ENCODE peak calls at places on chromosome 22, in nine cellular contexts. U is stimulated activated CD8-positive, alpha-beta memory T cell treated with anti-CD3 and anti-CD28 coated beads, Interleukin-4, amount 100 ng/mL, for 24 hours; V is GM19239; C is hippocampal formation; Q is skeletal muscle cell; X is right lobe of liver; L is AG10803; N is endothelial cell of umbilical vein; K is stimulated activated CD4-positive, alpha-beta T cell treated with anti-CD3 and anti-CD28 coated beads, Interleukin-15, amount 100 ng/mL, for 24 hours. R is an unnamed sample.

GRCh38 chr22:50191041-50191740 is 5.5 kb downstream of the TRABD start:
- DNase-seq in U (peak; percentile 52), V (peak; percentile 66), C (no peak), Q (no peak), X (no peak), L (no peak), N (no peak), K (peak; percentile 78), R (no peak)

GRCh38 chr22:23385301-23386244 is 194.5 kb downstream of the IGLL1 start:
- DNase-seq in U (peak; percentile 71), V (peak; percentile 99), C (peak; percentile 48), Q (peak; percentile 14), X (peak; percentile 87), L (peak; percentile 69), N (peak; percentile 84), K (peak; percentile 87), R (peak; percentile 66)

GRCh38 chr22:24225951-24226350 is 18.9 kb downstream of the GGT5 start:
- DNase-seq in U (no peak), V (no peak), C (no peak), Q (no peak), X (no peak), L (no peak), N (no peak), K (no peak), R (no peak)

GRCh38 chr22:42080287-42080686 is 787 bp downstream of the SMDT1 start:
- DNase-seq in U (no peak), V (no peak), C (peak; percentile 39), Q (no peak), X (peak; percentile 48), L (peak; percentile 32), N (peak; percentile 68), K (peak; percentile 35), R (peak; percentile 54)

GRCh38 chr22:27993774-27994350 is 74.8 kb upstream of the PITPNB start:
- DNase-seq in U (no peak), V (no peak), C (no peak), Q (no peak), X (peak; percentile 34), L (no peak), N (no peak), K (no peak), R (no peak)

GRCh38 chr22:47012589-47013365 is 250.3 kb downstream of the TBC1D22A start:
- DNase-seq in U (no peak), V (no peak), C (no peak), Q (peak; percentile 2), X (no peak), L (peak; percentile 53), N (no peak), K (no peak), R (no peak)

GRCh38 chr22:37316875-37317371 is 34.6 kb downstream of the CYTH4 start:
- DNase-seq in U (peak; percentile 60), V (peak; percentile 95), C (peak; percentile 43), Q (peak; percentile 53), X (peak; percentile 85), L (peak; percentile 78), N (peak; percentile 82), K (peak; percentile 81), R (peak; percentile 56)

GRCh38 chr22:40107756-40108437 is 69.8 kb upstream of the TNRC6B start:
- DNase-seq in U (no peak), V (no peak), C (no peak), Q (no peak), X (no peak), L (peak; percentile 72), N (no peak), K (peak; percentile 51), R (no peak)

GRCh38 chr22:19122752-19123492 is 710 bp upstream of the DGCR2 start:
- DNase-seq in U (no peak), V (no peak), C (no peak), Q (no peak), X (no peak), L (no peak), N (no peak), K (no peak), R (no peak)

GRCh38 chr22:48147404-48147803 is 1385.0 kb downstream of the TBC1D22A start:
- DNase-seq in U (no peak), V (no peak), C (no peak), Q (no peak), X (no peak), L (no peak), N (no peak), K (no peak), R (no peak)

GRCh38 chr22:20242393-20243175 is 25.5 kb downstream of the RTN4R start:
- DNase-seq in U (no peak), V (no peak), C (no peak), Q (no peak), X (no peak), L (no peak), N (no peak), K (no peak), R (no peak)

GRCh38 chr22:19429950-19430889 is 1.3 kb downstream of the HIRA start:
- DNase-seq in U (no peak), V (peak; percentile 15), C (no peak), Q (peak; percentile 54), X (peak; percentile 87), L (peak; percentile 58), N (peak; percentile 16), K (peak; percentile 55), R (no peak)

GRCh38 chr22:30143265-30143664 is 63.0 kb downstream of the HORMAD2 start:
- DNase-seq in U (no peak), V (no peak), C (no peak), Q (no peak), X (no peak), L (no peak), N (no peak), K (no peak), R (no peak)

GRCh38 chr22:49962012-49962750 is 1.6 kb downstream of the PIM3 start:
- DNase-seq in U (peak; percentile 82), V (no peak), C (peak; percentile 39), Q (peak; percentile 71), X (peak; percentile 95), L (peak; percentile 89), N (peak; percentile 96), K (peak; percentile 92), R (peak; percentile 71)

GRCh38 chr22:26656896-26657851 is at the start of gene MIAT:
- DNase-seq in U (peak; percentile 59), V (peak; percentile 38), C (peak; percentile 48), Q (no peak), X (no peak), L (no peak), N (no peak), K (peak; percentile 80), R (no peak)

GRCh38 chr22:36540867-36541642 is 12.1 kb upstream of the EIF3D start:
- DNase-seq in U (no peak), V (no peak), C (no peak), Q (no peak), X (no peak), L (peak; percentile 51), N (no peak), K (no peak), R (no peak)

GRCh38 chr22:18033204-18033998 is 9.0 kb upstream of the MICAL3 start:
- DNase-seq in U (no peak), V (no peak), C (no peak), Q (no peak), X (no peak), L (peak; percentile 86), N (no peak), K (no peak), R (no peak)

GRCh38 chr22:46942816-46943783 is 180.7 kb downstream of the TBC1D22A start:
- DNase-seq in U (no peak), V (no peak), C (no peak), Q (peak; percentile 45), X (no peak), L (no peak), N (peak; percentile 68), K (no peak), R (no peak)

GRCh38 chr22:48918585-48919186 is 909.0 kb downstream of the BRD1 start:
- DNase-seq in U (no peak), V (no peak), C (peak; percentile 17), Q (no peak), X (no peak), L (no peak), N (no peak), K (no peak), R (peak; percentile 22)